ENCODE peak calls at places on chromosomes 11 and 22, in seven cellular contexts. A, S, E, G, O, U and B are unnamed samples.

GRCh38 chr11:17164361-17165246 is 43.2 kb downstream of the PIK3C2A start:
- DNase-seq in A (no peak), S (no peak), E (peak; percentile 40), G (no peak), O (no peak), U (no peak), B (no peak)

GRCh38 chr11:118609380-118610219 is 2.2 kb downstream of the PHLDB1 start:
- DNase-seq in A (no peak), S (peak; percentile 9), E (peak; percentile 53), G (no peak), O (peak; percentile 64), U (no peak), B (no peak)

GRCh38 chr11:118627566-118627965 is 20.2 kb downstream of the PHLDB1 start:
- DNase-seq in A (no peak), S (no peak), E (no peak), G (no peak), O (no peak), U (no peak), B (no peak)

GRCh38 chr11:116787436-116787785 is 412 bp downstream of the ZPR1 start:
- DNase-seq in A (no peak), S (no peak), E (peak; percentile 29), G (no peak), O (no peak), U (no peak), B (no peak)

GRCh38 chr22:41799486-41800347 is 762 bp upstream of the CCDC134 start:
- DNase-seq in A (no peak), S (no peak), E (peak; percentile 32), G (no peak), O (peak; percentile 61), U (no peak), B (no peak)

GRCh38 chr11:86745571-86745970 is 54.8 kb upstream of the PRSS23 start:
- DNase-seq in A (no peak), S (no peak), E (peak; percentile 55), G (no peak), O (no peak), U (no peak), B (no peak)

GRCh38 chr22:33210129-33210784 is 152.1 kb upstream of the SYN3 start:
- DNase-seq in A (no peak), S (no peak), E (peak; percentile 44), G (no peak), O (no peak), U (no peak), B (no peak)

GRCh38 chr11:34909435-34909834 is 6.7 kb downstream of the APIP start:
- DNase-seq in A (no peak), S (no peak), E (no peak), G (no peak), O (no peak), U (no peak), B (no peak)

GRCh38 chr11:90500922-90501568 is 278.2 kb upstream of the CHORDC1 start:
- DNase-seq in A (no peak), S (no peak), E (no peak), G (no peak), O (no peak), U (no peak), B (no peak)

GRCh38 chr22:25488244-25489020 is 76.0 kb upstream of the GRK3 start:
- DNase-seq in A (peak; percentile 3), S (no peak), E (peak; percentile 78), G (no peak), O (no peak), U (peak; percentile 68), B (peak; percentile 13)

GRCh38 chr22:26447594-26448329 is 18.7 kb downstream of the ASPHD2 start:
- DNase-seq in A (no peak), S (no peak), E (no peak), G (no peak), O (no peak), U (no peak), B (no peak)